ENCODE peak calls at places on chromosomes 3 and 15, in seven cellular contexts. S is psoas muscle; G is CD8-positive, alpha-beta T cell; A is tibial artery; P is breast epithelium; C is right cardiac atrium; F is A549. D is an unnamed sample.

GRCh38 chr15:67366904-67367303 is 112.3 kb downstream of the IQCH start:
- DNase-seq in S (no peak), G (no peak), A (no peak), P (no peak), C (no peak), F (no peak), D (no peak)

GRCh38 chr3:11624704-11625375 is 18.9 kb downstream of the VGLL4 start:
- DNase-seq in G (no peak), A (no peak), P (no peak), S (no peak), F (no peak), C (no peak), D (no peak)

GRCh38 chr3:12743583-12743982 is 15.5 kb downstream of the TMEM40 start:
- DNase-seq in G (no peak), A (no peak), C (no peak), P (no peak), S (no peak), F (no peak), D (no peak)

GRCh38 chr3:135516143-135516542 is 449.4 kb upstream of the PPP2R3A start:
- DNase-seq in A (no peak), C (no peak), F (peak; percentile 9), P (no peak), G (no peak), S (no peak), D (no peak)

GRCh38 chr3:99990179-99990578 is 124.1 kb downstream of the FILIP1L start:
- DNase-seq in G (no peak), F (no peak), P (no peak), A (no peak), C (no peak), S (no peak), D (no peak)

GRCh38 chr15:35260961-35261360 is 175.9 kb upstream of the NANOGP8 start:
- DNase-seq in P (no peak), C (no peak), A (no peak), S (no peak), G (no peak), F (no peak), D (no peak)

GRCh38 chr3:173753593-173753992 is 356.0 kb downstream of the NLGN1 start:
- DNase-seq in C (no peak), A (no peak), G (no peak), S (no peak), P (no peak), F (no peak), D (no peak)

GRCh38 chr15:64938192-64938591 is 26.5 kb downstream of the ANKDD1A start:
- DNase-seq in C (no peak), A (no peak), G (no peak), S (no peak), P (no peak), F (peak; percentile 31), D (no peak)

GRCh38 chr15:78811825-78812183 is 540 bp upstream of the ADAMTS7 start:
- DNase-seq in S (peak; percentile 60), G (no peak), P (no peak), A (no peak), C (peak; percentile 33), F (no peak), D (no peak)

GRCh38 chr3:108664266-108664665 is 74.7 kb downstream of the DZIP3 start:
- DNase-seq in S (no peak), G (no peak), F (no peak), P (no peak), A (no peak), C (no peak), D (no peak)

GRCh38 chr3:129228891-129229585 is 20.4 kb upstream of the COPG1 start:
- DNase-seq in A (no peak), C (peak; percentile 42), F (peak; percentile 60), G (no peak), P (no peak), S (no peak), D (no peak)

GRCh38 chr15:66838671-66839239 is 136.7 kb downstream of the SMAD6 start:
- DNase-seq in G (no peak), A (no peak), S (no peak), P (no peak), C (no peak), F (peak; percentile 57), D (no peak)

GRCh38 chr3:138078096-138078495 is 37.3 kb downstream of the DZIP1L start:
- DNase-seq in S (no peak), P (no peak), F (peak; percentile 44), A (no peak), C (no peak), G (no peak), D (no peak)

GRCh38 chr3:105399611-105400010 is 32.9 kb downstream of the ALCAM start:
- DNase-seq in G (no peak), S (no peak), C (no peak), A (no peak), F (no peak), P (no peak), D (no peak)

GRCh38 chr3:27090265-27091041 is 278.7 kb downstream of the NEK10 start:
- DNase-seq in C (no peak), F (no peak), S (no peak), A (no peak), P (no peak), G (no peak), D (no peak)

GRCh38 chr3:118846176-118846575 is 188.5 kb downstream of the IGSF11 start:
- DNase-seq in G (no peak), P (no peak), A (no peak), S (no peak), C (no peak), F (no peak), D (no peak)

GRCh38 chr3:118838871-118839270 is 195.8 kb downstream of the IGSF11 start:
- DNase-seq in G (no peak), S (no peak), C (no peak), A (no peak), F (no peak), P (no peak), D (no peak)

DNA sequence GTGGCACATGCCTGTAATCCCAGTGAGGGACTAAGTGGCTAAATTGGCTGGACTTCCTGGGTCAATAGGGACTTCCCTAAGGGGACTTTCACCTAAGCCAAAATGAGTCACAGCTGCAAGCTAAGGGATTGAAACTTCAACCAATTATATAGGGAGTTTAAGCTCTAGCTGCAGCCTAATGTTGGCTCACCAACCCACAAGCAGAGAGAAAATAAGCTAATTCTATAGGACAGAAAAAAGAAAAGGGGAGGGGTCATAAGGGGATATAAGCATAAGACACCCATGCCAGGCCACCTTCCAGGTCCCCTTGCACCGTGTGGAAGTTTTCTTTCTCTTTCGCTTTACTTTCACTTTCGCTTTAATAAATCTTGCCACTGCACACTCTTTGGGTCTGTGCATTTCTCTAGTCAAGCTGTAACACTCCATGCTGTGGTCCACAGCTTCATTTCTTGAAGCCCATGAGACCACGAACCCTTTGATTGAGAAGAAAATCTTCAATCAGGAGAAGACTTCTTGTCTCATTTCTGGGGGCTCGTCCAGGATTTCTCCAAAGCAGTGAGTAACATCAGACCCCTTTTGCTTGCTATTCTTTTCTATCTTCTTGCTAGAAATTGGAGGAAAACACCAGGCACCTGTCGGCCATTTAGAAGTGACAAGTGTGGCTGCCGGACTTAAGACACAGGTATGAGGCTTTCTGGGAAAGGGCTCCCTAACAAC is 192.3 kb downstream of the IGSF11 start:
- DNase-seq in G (no peak), A (no peak), P (no peak), F (peak; percentile 22), S (no peak), C (no peak), D (no peak)
- H3K9me3 ChIP-seq in G (peaks cover 10% of the 10 kb centered on the region), A (no peaks in the 10 kb centered on the region), P (peaks cover 62% of the 10 kb centered on the region), F (peaks cover 7% of the 10 kb centered on the region), S (peaks cover 8% of the 10 kb centered on the region), C (peaks cover 12% of the 10 kb centered on the region), D (peaks cover 6% of the 10 kb centered on the region)

DNA sequence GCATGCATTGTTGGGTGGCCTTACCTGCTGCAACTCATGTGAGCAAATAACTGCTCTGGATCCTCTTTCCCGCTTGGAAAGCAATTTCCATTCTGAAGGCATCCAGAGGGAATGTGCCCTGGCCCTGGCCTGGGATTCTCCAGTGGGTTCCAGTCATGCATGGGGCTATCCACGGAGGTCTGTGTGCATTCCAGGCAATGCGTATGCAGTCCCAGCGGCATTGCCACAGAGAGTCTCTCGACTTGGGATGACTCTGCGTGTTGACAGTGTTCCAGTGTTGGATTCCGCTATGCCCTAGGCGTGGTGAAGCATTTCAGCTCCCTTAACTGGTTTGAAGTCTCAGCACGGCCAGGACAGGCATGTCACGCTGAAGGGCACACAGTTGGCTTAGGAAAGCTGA is 113.9 kb downstream of the SNRPN start:
- DNase-seq in C (no peak), P (no peak), G (no peak), S (no peak), A (no peak), F (no peak), D (no peak)
- H3K9me3 ChIP-seq in C (peaks cover 93% of the 10 kb centered on the region), P (peaks cover 100% of the 10 kb centered on the region), G (peaks cover 99% of the 10 kb centered on the region), S (peaks cover 98% of the 10 kb centered on the region), A (peaks cover 60% of the 10 kb centered on the region), F (peaks cover 84% of the 10 kb centered on the region), D (peaks cover 88% of the 10 kb centered on the region)

GRCh38 chr3:190608850-190609589 is 95.1 kb downstream of the IL1RAP start:
- DNase-seq in A (no peak), C (no peak), F (no peak), S (no peak), G (no peak), P (no peak), D (no peak)
- H3K9me3 ChIP-seq in A (no peaks in the 10 kb centered on the region), C (no peaks in the 10 kb centered on the region), F (no peaks in the 10 kb centered on the region), S (no peaks in the 10 kb centered on the region), G (no peaks in the 10 kb centered on the region), P (no peaks in the 10 kb centered on the region), D (no peaks in the 10 kb centered on the region)

DNA sequence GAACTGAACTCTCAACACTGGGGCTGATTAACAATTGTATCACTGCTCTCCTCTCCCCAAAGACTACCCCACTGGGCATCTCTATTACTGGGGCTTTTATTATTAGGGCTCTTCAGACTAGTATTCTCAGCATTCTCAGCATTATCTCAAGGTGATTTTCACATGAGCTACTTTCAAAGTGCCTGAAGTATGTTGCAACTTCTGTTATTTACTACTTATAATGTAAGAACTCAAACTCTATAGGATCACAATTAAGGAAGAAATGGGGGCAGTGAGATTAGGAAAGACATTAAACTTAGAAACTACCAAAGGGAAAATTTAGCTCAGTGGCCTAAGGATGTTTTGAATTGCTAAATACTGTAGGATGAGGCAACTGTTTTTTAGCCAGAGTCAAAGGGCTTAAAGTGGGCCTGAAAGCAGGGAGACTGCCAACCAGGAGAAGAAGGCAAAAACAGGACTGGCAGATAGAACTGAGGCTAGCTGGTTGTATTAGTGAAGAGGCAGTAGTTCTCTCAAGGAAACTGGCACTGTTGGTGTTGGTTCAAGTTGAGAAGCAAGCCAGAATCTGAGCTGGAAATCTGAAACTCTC is 55.5 kb upstream of the MBNL1 start:
- DNase-seq in S (no peak), P (no peak), F (no peak), A (no peak), G (no peak), C (no peak), D (no peak)
- H3K9me3 ChIP-seq in S (no peaks in the 10 kb centered on the region), P (no peaks in the 10 kb centered on the region), F (no peaks in the 10 kb centered on the region), A (no peaks in the 10 kb centered on the region), G (no peaks in the 10 kb centered on the region), C (no peaks in the 10 kb centered on the region), D (no peaks in the 10 kb centered on the region)

D was measured in effector memory CD4-positive, alpha-beta T cell.